ENCODE peak calls at places on chromosomes 16 and 17, in seven cellular contexts. R, K, P, F, X, G and Q are unnamed samples.

GRCh38 chr16:57730771-57731730 is 4.5 kb upstream of the KATNB1 start:
- DNase-seq in R (no peak), K (no peak), P (no peak), F (peak), X (no peak), G (no peak), Q (no peak)

GRCh38 chr17:45143767-45144198 is 4.5 kb upstream of the HEXIM1 start:
- DNase-seq in R (peak), K (no peak), P (no peak), F (peak), X (peak), G (no peak), Q (no peak)

GRCh38 chr17:310111-311010 is 42.2 kb downstream of the RPH3AL start:
- DNase-seq in R (no peak), K (no peak), P (no peak), F (peak), X (no peak), G (no peak), Q (no peak)

GRCh38 chr16:66903544-66904427 is 14.9 kb downstream of the CDH16 start:
- DNase-seq in R (no peak), K (no peak), P (no peak), F (no peak), X (no peak), G (no peak), Q (no peak)

GRCh38 chr16:53571763-53572162 is 68.8 kb upstream of the AKTIP start:
- DNase-seq in R (no peak), K (no peak), P (no peak), F (no peak), X (no peak), G (no peak), Q (no peak)

GRCh38 chr17:42553161-42553818 is 567 bp downstream of the HSD17B1 start:
- DNase-seq in R (no peak), K (no peak), P (no peak), F (peak), X (no peak), G (no peak), Q (no peak)

GRCh38 chr17:60079401-60079861 is 710 bp upstream of the HEATR6 start:
- DNase-seq in R (peak), K (no peak), P (no peak), F (no peak), X (no peak), G (no peak), Q (no peak)

GRCh38 chr17:80220709-80221215 is 535 bp downstream of the SLC26A11 start:
- DNase-seq in R (peak), K (no peak), P (no peak), F (peak), X (no peak), G (no peak), Q (no peak)

GRCh38 chr16:48531011-48531962 is 78.7 kb downstream of the N4BP1 start:
- DNase-seq in R (peak), K (no peak), P (no peak), F (peak), X (no peak), G (no peak), Q (no peak)

GRCh38 chr17:49168706-49169105 is 36.1 kb downstream of the B4GALNT2 start:
- DNase-seq in R (no peak), K (no peak), P (no peak), F (no peak), X (no peak), G (no peak), Q (no peak)

GRCh38 chr16:30377812-30378235 is 3.2 kb downstream of the MYL11 start:
- DNase-seq in R (peak), K (peak), P (peak), F (peak), X (no peak), G (peak), Q (peak)

GRCh38 chr16:81401035-81401950 is 43.3 kb upstream of the CMIP start:
- DNase-seq in R (peak), K (no peak), P (no peak), F (no peak), X (peak), G (no peak), Q (no peak)

GRCh38 chr16:48583075-48584065 is 26.6 kb downstream of the N4BP1 start:
- DNase-seq in R (peak), K (no peak), P (no peak), F (no peak), X (no peak), G (no peak), Q (no peak)

GRCh38 chr17:74738051-74738996 is 1.3 kb downstream of the RAB37 start:
- DNase-seq in R (no peak), K (no peak), P (peak), F (no peak), X (no peak), G (peak), Q (peak)